ENCODE peak calls at places on chromosomes 5 and 9, in nine cellular contexts. Z, B, I, L, E, G, P, A and W are unnamed samples.

GRCh38 chr5:122897283-122897602 is 51.8 kb downstream of the SNX24 start:
- DNase-seq in Z (no peak), B (no peak), I (no peak), L (no peak), E (no peak), G (no peak), P (no peak), A (no peak), W (no peak)

GRCh38 chr9:101495810-101496209 is 37.8 kb upstream of the RNF20 start:
- DNase-seq in Z (peak; percentile 57), B (no peak), I (no peak), L (no peak), E (peak; percentile 78), G (no peak), P (no peak), A (no peak), W (no peak)

GRCh38 chr5:138955672-138956295 is 80.6 kb upstream of the LRRTM2 start:
- DNase-seq in Z (no peak), B (no peak), I (no peak), L (no peak), E (no peak), G (no peak), P (no peak), A (no peak), W (no peak)

GRCh38 chr5:89967806-89968444 is 441.6 kb downstream of the CETN3 start:
- DNase-seq in Z (peak; percentile 39), B (no peak), I (peak; percentile 47), L (no peak), E (no peak), G (no peak), P (no peak), A (no peak), W (peak; percentile 1)

GRCh38 chr9:7802666-7803065 is 3.1 kb upstream of the DMAC1 start:
- DNase-seq in Z (no peak), B (no peak), I (no peak), L (no peak), E (peak; percentile 29), G (no peak), P (no peak), A (no peak), W (no peak)

GRCh38 chr9:101514056-101514455 is 19.6 kb upstream of the RNF20 start:
- DNase-seq in Z (no peak), B (no peak), I (peak; percentile 37), L (no peak), E (peak; percentile 72), G (no peak), P (no peak), A (no peak), W (no peak)

GRCh38 chr9:134671341-134672113 is 29.9 kb downstream of the COL5A1 start:
- DNase-seq in Z (peak; percentile 26), B (peak; percentile 61), I (peak; percentile 55), L (no peak), E (no peak), G (no peak), P (no peak), A (no peak), W (no peak)

GRCh38 chr5:527646-528591 is 3.7 kb upstream of the SLC9A3 start:
- DNase-seq in Z (no peak), B (no peak), I (no peak), L (no peak), E (no peak), G (no peak), P (no peak), A (no peak), W (no peak)

GRCh38 chr5:178589180-178590140 is 733 bp downstream of the COL23A1 start:
- DNase-seq in Z (peak; percentile 41), B (peak; percentile 73), I (no peak), L (no peak), E (peak; percentile 11), G (no peak), P (no peak), A (no peak), W (no peak)

GRCh38 chr9:1962036-1962535 is 53.1 kb upstream of the SMARCA2 start:
- DNase-seq in Z (peak; percentile 11), B (no peak), I (no peak), L (no peak), E (no peak), G (no peak), P (no peak), A (no peak), W (no peak)

GRCh38 chr5:110346893-110347358 is 379.5 kb downstream of the TMEM232 start:
- DNase-seq in Z (no peak), B (no peak), I (no peak), L (no peak), E (no peak), G (no peak), P (no peak), A (no peak), W (no peak)

GRCh38 chr5:135460246-135461033 is 8.3 kb upstream of the TIFAB start:
- DNase-seq in Z (no peak), B (no peak), I (no peak), L (no peak), E (no peak), G (no peak), P (no peak), A (no peak), W (no peak)

GRCh38 chr5:134944630-134945029 is 23.1 kb upstream of the CATSPER3 start:
- DNase-seq in Z (no peak), B (no peak), I (no peak), L (no peak), E (peak; percentile 39), G (no peak), P (no peak), A (no peak), W (no peak)

GRCh38 chr5:134139377-134139851 is 24.9 kb downstream of the TCF7 start:
- DNase-seq in Z (no peak), B (peak; percentile 40), I (no peak), L (no peak), E (no peak), G (no peak), P (no peak), A (no peak), W (no peak)

GRCh38 chr9:121699271-121700164 is 48.1 kb downstream of the DAB2IP start:
- DNase-seq in Z (peak; percentile 56), B (peak; percentile 82), I (peak; percentile 37), L (peak; percentile 74), E (peak; percentile 55), G (no peak), P (no peak), A (peak; percentile 50), W (no peak)

GRCh38 chr9:23194281-23194680 is 631.8 kb downstream of the ELAVL2 start:
- DNase-seq in Z (no peak), B (no peak), I (no peak), L (no peak), E (no peak), G (no peak), P (no peak), A (no peak), W (no peak)

GRCh38 chr9:136297766-136298735 is 5.8 kb downstream of the CCDC187 start:
- DNase-seq in Z (no peak), B (no peak), I (no peak), L (no peak), E (no peak), G (no peak), P (no peak), A (no peak), W (no peak)

GRCh38 chr5:10354048-10354872 is 765 bp downstream of the MARCHF6 start:
- DNase-seq in Z (peak; percentile 53), B (peak; percentile 73), I (no peak), L (peak; percentile 62), E (peak; percentile 50), G (no peak), P (no peak), A (peak; percentile 44), W (no peak)

GRCh38 chr5:166493042-166493441 is 1798.4 kb upstream of the WWC1 start:
- DNase-seq in Z (no peak), B (no peak), I (no peak), L (no peak), E (no peak), G (no peak), P (no peak), A (peak; percentile 23), W (no peak)

GRCh38 chr5:132486318-132487094 is 4.1 kb downstream of the IRF1 start:
- DNase-seq in Z (no peak), B (peak; percentile 54), I (no peak), L (no peak), E (no peak), G (no peak), P (no peak), A (no peak), W (no peak)
- H3K4me3 ChIP-seq in Z (no peak overlapping the region), B (no peak overlapping the region), I (no peak overlapping the region), L (no peak overlapping the region), E (no peak overlapping the region), G (no peak overlapping the region), P (peak overlapping the region; percentile 95), A (no peak overlapping the region), W (no peak overlapping the region)

DNA sequence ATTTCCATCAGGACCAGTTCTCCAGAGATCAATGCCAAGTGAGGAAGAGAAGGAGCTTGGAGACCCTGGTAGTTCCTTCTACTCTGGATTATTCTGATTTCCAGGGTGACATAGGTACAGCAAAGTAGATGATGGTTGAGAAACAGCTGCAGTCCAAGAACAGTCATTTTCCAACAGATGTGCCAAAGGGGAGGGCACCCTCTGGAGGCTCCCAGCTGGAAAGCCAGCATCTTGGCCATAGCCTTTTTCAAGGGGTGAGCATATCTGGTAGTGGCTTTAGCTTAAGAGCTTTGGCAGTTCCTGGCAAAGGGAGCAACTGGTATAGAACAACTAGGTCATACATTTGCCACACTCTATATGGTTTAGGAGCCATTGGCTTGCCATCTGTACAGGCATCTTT is 492.7 kb downstream of the RASEF start:
- DNase-seq in Z (no peak), B (no peak), I (no peak), L (no peak), E (peak; percentile 4), G (no peak), P (no peak), A (no peak), W (no peak)
- TF ChIP-seq CTCF in Z (no peak), B (no peak), I (no peak), L (no peak), E (peak; percentile 23), G (no peak), P (no peak), A (no peak), W (peak; percentile 56)

DNA sequence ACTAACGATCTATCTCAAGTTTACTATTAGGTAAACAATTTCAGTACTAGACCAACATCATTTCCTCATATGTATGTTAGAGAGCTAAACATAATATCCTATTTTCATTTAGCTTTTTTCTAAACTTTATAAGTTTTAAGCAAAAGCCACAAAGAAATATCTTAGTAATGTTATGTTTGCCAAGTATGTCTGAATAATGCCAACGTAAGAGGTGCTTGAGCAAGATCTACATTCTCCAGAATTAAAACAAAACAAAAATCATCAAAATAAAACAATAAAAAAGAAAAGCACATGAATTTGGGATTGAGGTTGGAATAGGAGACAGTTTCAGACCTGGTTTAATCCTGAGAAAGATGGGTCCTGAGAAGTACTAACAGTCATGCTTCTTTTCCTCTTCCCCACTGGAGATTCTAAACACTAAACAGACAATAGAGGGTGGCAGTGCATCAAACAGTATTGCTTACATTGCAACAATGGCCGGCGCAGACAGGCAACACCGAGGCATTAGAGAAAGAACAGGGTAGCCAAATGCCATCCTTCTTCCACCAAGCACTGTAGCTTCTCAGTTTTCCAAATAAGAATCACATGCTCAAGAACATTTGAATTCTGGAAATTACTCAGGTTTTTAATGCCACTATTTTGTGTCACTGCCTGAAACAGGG is 33.6 kb downstream of the CSNK1A1 start:
- DNase-seq in Z (no peak), B (no peak), I (no peak), L (no peak), E (peak; percentile 23), G (no peak), P (no peak), A (no peak), W (peak; percentile 27)
- H3K4me3 ChIP-seq in Z (no peak overlapping the region), B (no peak overlapping the region), I (no peak overlapping the region), L (no peak overlapping the region), E (no peak overlapping the region), G (no peak overlapping the region), P (peak overlapping the region; percentile 3), A (no peak overlapping the region), W (no peak overlapping the region)

GRCh38 chr9:100011062-100011681 is 87.6 kb downstream of the ERP44 start:
- DNase-seq in Z (peak; percentile 70), B (no peak), I (peak; percentile 23), L (peak; percentile 61), E (peak; percentile 67), G (peak; percentile 59), P (no peak), A (no peak), W (peak; percentile 8)
- TF ChIP-seq CTCF in Z (peak; percentile 70), B (peak; percentile 67), I (peak; percentile 30), L (peak; percentile 89), E (peak; percentile 60), G (peak; percentile 58), P (peak; percentile 53), A (peak; percentile 47), W (peak; percentile 51)